ENCODE peak calls at places on chromosomes 7 and 10, in ten cellular contexts. One of them, this sample, is unnamed.
A peak's percentile ranks its signal among the peaks of the same experiment; 100 is the strongest.

GRCh38 chr10:78706256-78706655 is 362.5 kb upstream of the ZMIZ1 start:
- ATAC-seq in omental fat pad: no peak
- ATAC-seq in activated T-cell treated with anti-CD3 and anti-CD28 coated beads, Interleukin-2, amount 50 U/mL, for 4 hours: no peak
- ATAC-seq in activated CD8-positive, alpha-beta T cell treated with anti-CD3 and anti-CD28 coated beads for 36 hours: peak; percentile 61
- ATAC-seq in naive thymus-derived CD8-positive, alpha-beta T cell: no peak
- ATAC-seq in mucosa of descending colon: no peak
- ATAC-seq in psoas muscle: no peak
- ATAC-seq in activated T-helper 17 cell treated with anti-CD3 and anti-CD28 coated beads, Interleukin-2, amount 50 U/mL, for 72 hours: peak; percentile 40
- ATAC-seq in T-helper 17 cell: no peak
- ATAC-seq in activated naive CD4-positive, alpha-beta T cell treated with anti-CD3 and anti-CD28 coated beads, Interleukin-2, amount 50 U/mL, for 72 hours: no peak
- ATAC-seq in this sample: peak; percentile 43

GRCh38 chr7:1122832-1123501 is 35.1 kb downstream of the GPER1 start:
- ATAC-seq in omental fat pad: no peak
- ATAC-seq in activated T-cell treated with anti-CD3 and anti-CD28 coated beads, Interleukin-2, amount 50 U/mL, for 4 hours: no peak
- ATAC-seq in activated CD8-positive, alpha-beta T cell treated with anti-CD3 and anti-CD28 coated beads for 36 hours: no peak
- ATAC-seq in naive thymus-derived CD8-positive, alpha-beta T cell: no peak
- ATAC-seq in mucosa of descending colon: no peak
- ATAC-seq in psoas muscle: peak; percentile 4
- ATAC-seq in activated T-helper 17 cell treated with anti-CD3 and anti-CD28 coated beads, Interleukin-2, amount 50 U/mL, for 72 hours: no peak
- ATAC-seq in T-helper 17 cell: no peak
- ATAC-seq in activated naive CD4-positive, alpha-beta T cell treated with anti-CD3 and anti-CD28 coated beads, Interleukin-2, amount 50 U/mL, for 72 hours: no peak
- ATAC-seq in this sample: no peak

GRCh38 chr10:9243861-9244515 is 1189.5 kb downstream of the GATA3 start:
- ATAC-seq in omental fat pad: no peak
- ATAC-seq in activated T-cell treated with anti-CD3 and anti-CD28 coated beads, Interleukin-2, amount 50 U/mL, for 4 hours: no peak
- ATAC-seq in activated CD8-positive, alpha-beta T cell treated with anti-CD3 and anti-CD28 coated beads for 36 hours: no peak
- ATAC-seq in naive thymus-derived CD8-positive, alpha-beta T cell: no peak
- ATAC-seq in mucosa of descending colon: no peak
- ATAC-seq in psoas muscle: no peak
- ATAC-seq in activated T-helper 17 cell treated with anti-CD3 and anti-CD28 coated beads, Interleukin-2, amount 50 U/mL, for 72 hours: no peak
- ATAC-seq in T-helper 17 cell: no peak
- ATAC-seq in activated naive CD4-positive, alpha-beta T cell treated with anti-CD3 and anti-CD28 coated beads, Interleukin-2, amount 50 U/mL, for 72 hours: no peak
- ATAC-seq in this sample: no peak

GRCh38 chr10:101826852-101827434 is 8.7 kb upstream of the OGA start:
- ATAC-seq in omental fat pad: no peak
- ATAC-seq in activated T-cell treated with anti-CD3 and anti-CD28 coated beads, Interleukin-2, amount 50 U/mL, for 4 hours: no peak
- ATAC-seq in activated CD8-positive, alpha-beta T cell treated with anti-CD3 and anti-CD28 coated beads for 36 hours: no peak
- ATAC-seq in naive thymus-derived CD8-positive, alpha-beta T cell: no peak
- ATAC-seq in mucosa of descending colon: no peak
- ATAC-seq in psoas muscle: no peak
- ATAC-seq in activated T-helper 17 cell treated with anti-CD3 and anti-CD28 coated beads, Interleukin-2, amount 50 U/mL, for 72 hours: no peak
- ATAC-seq in T-helper 17 cell: no peak
- ATAC-seq in activated naive CD4-positive, alpha-beta T cell treated with anti-CD3 and anti-CD28 coated beads, Interleukin-2, amount 50 U/mL, for 72 hours: no peak
- ATAC-seq in this sample: no peak

GRCh38 chr7:98423043-98423442 is 22.2 kb upstream of the BAIAP2L1 start:
- ATAC-seq in omental fat pad: no peak
- ATAC-seq in activated T-cell treated with anti-CD3 and anti-CD28 coated beads, Interleukin-2, amount 50 U/mL, for 4 hours: no peak
- ATAC-seq in activated CD8-positive, alpha-beta T cell treated with anti-CD3 and anti-CD28 coated beads for 36 hours: no peak
- ATAC-seq in naive thymus-derived CD8-positive, alpha-beta T cell: no peak
- ATAC-seq in mucosa of descending colon: no peak
- ATAC-seq in psoas muscle: no peak
- ATAC-seq in activated T-helper 17 cell treated with anti-CD3 and anti-CD28 coated beads, Interleukin-2, amount 50 U/mL, for 72 hours: no peak
- ATAC-seq in T-helper 17 cell: no peak
- ATAC-seq in activated naive CD4-positive, alpha-beta T cell treated with anti-CD3 and anti-CD28 coated beads, Interleukin-2, amount 50 U/mL, for 72 hours: peak; percentile 30
- ATAC-seq in this sample: no peak

GRCh38 chr7:155345490-155345889 is 47.8 kb downstream of the INSIG1 start:
- ATAC-seq in omental fat pad: no peak
- ATAC-seq in activated T-cell treated with anti-CD3 and anti-CD28 coated beads, Interleukin-2, amount 50 U/mL, for 4 hours: no peak
- ATAC-seq in activated CD8-positive, alpha-beta T cell treated with anti-CD3 and anti-CD28 coated beads for 36 hours: no peak
- ATAC-seq in naive thymus-derived CD8-positive, alpha-beta T cell: peak; percentile 26
- ATAC-seq in mucosa of descending colon: no peak
- ATAC-seq in psoas muscle: peak; percentile 45
- ATAC-seq in activated T-helper 17 cell treated with anti-CD3 and anti-CD28 coated beads, Interleukin-2, amount 50 U/mL, for 72 hours: no peak
- ATAC-seq in T-helper 17 cell: no peak
- ATAC-seq in activated naive CD4-positive, alpha-beta T cell treated with anti-CD3 and anti-CD28 coated beads, Interleukin-2, amount 50 U/mL, for 72 hours: no peak
- ATAC-seq in this sample: no peak

GRCh38 chr7:108073305-108074070 is 56.7 kb downstream of the LAMB4 start:
- ATAC-seq in omental fat pad: no peak
- ATAC-seq in activated T-cell treated with anti-CD3 and anti-CD28 coated beads, Interleukin-2, amount 50 U/mL, for 4 hours: no peak
- ATAC-seq in activated CD8-positive, alpha-beta T cell treated with anti-CD3 and anti-CD28 coated beads for 36 hours: no peak
- ATAC-seq in naive thymus-derived CD8-positive, alpha-beta T cell: no peak
- ATAC-seq in mucosa of descending colon: peak; percentile 60
- ATAC-seq in psoas muscle: no peak
- ATAC-seq in activated T-helper 17 cell treated with anti-CD3 and anti-CD28 coated beads, Interleukin-2, amount 50 U/mL, for 72 hours: no peak
- ATAC-seq in T-helper 17 cell: no peak
- ATAC-seq in activated naive CD4-positive, alpha-beta T cell treated with anti-CD3 and anti-CD28 coated beads, Interleukin-2, amount 50 U/mL, for 72 hours: no peak
- ATAC-seq in this sample: peak; percentile 32

GRCh38 chr10:103758294-103758681 is 97.1 kb downstream of the SH3PXD2A start:
- ATAC-seq in omental fat pad: no peak
- ATAC-seq in activated T-cell treated with anti-CD3 and anti-CD28 coated beads, Interleukin-2, amount 50 U/mL, for 4 hours: peak; percentile 19
- ATAC-seq in activated CD8-positive, alpha-beta T cell treated with anti-CD3 and anti-CD28 coated beads for 36 hours: no peak
- ATAC-seq in naive thymus-derived CD8-positive, alpha-beta T cell: no peak
- ATAC-seq in mucosa of descending colon: peak; percentile 3
- ATAC-seq in psoas muscle: peak; percentile 43
- ATAC-seq in activated T-helper 17 cell treated with anti-CD3 and anti-CD28 coated beads, Interleukin-2, amount 50 U/mL, for 72 hours: peak; percentile 75
- ATAC-seq in T-helper 17 cell: no peak
- ATAC-seq in activated naive CD4-positive, alpha-beta T cell treated with anti-CD3 and anti-CD28 coated beads, Interleukin-2, amount 50 U/mL, for 72 hours: peak; percentile 56
- ATAC-seq in this sample: peak; percentile 1

GRCh38 chr10:4131407-4132215 is 346.6 kb upstream of the KLF6 start:
- ATAC-seq in omental fat pad: no peak
- ATAC-seq in activated T-cell treated with anti-CD3 and anti-CD28 coated beads, Interleukin-2, amount 50 U/mL, for 4 hours: peak; percentile 85
- ATAC-seq in activated CD8-positive, alpha-beta T cell treated with anti-CD3 and anti-CD28 coated beads for 36 hours: peak; percentile 86
- ATAC-seq in naive thymus-derived CD8-positive, alpha-beta T cell: peak; percentile 94
- ATAC-seq in mucosa of descending colon: peak; percentile 67
- ATAC-seq in psoas muscle: peak; percentile 53
- ATAC-seq in activated T-helper 17 cell treated with anti-CD3 and anti-CD28 coated beads, Interleukin-2, amount 50 U/mL, for 72 hours: peak; percentile 74
- ATAC-seq in T-helper 17 cell: peak; percentile 91
- ATAC-seq in activated naive CD4-positive, alpha-beta T cell treated with anti-CD3 and anti-CD28 coated beads, Interleukin-2, amount 50 U/mL, for 72 hours: peak; percentile 86
- ATAC-seq in this sample: peak; percentile 61

GRCh38 chr10:15361131-15361530 is 10.0 kb downstream of the FAM171A1 start:
- ATAC-seq in omental fat pad: no peak
- ATAC-seq in activated T-cell treated with anti-CD3 and anti-CD28 coated beads, Interleukin-2, amount 50 U/mL, for 4 hours: no peak
- ATAC-seq in activated CD8-positive, alpha-beta T cell treated with anti-CD3 and anti-CD28 coated beads for 36 hours: no peak
- ATAC-seq in naive thymus-derived CD8-positive, alpha-beta T cell: no peak
- ATAC-seq in mucosa of descending colon: no peak
- ATAC-seq in psoas muscle: no peak
- ATAC-seq in activated T-helper 17 cell treated with anti-CD3 and anti-CD28 coated beads, Interleukin-2, amount 50 U/mL, for 72 hours: no peak
- ATAC-seq in T-helper 17 cell: peak; percentile 83
- ATAC-seq in activated naive CD4-positive, alpha-beta T cell treated with anti-CD3 and anti-CD28 coated beads, Interleukin-2, amount 50 U/mL, for 72 hours: no peak
- ATAC-seq in this sample: no peak

GRCh38 chr7:158569858-158570239 is 17.8 kb downstream of the PTPRN2 start:
- ATAC-seq in omental fat pad: no peak
- ATAC-seq in activated T-cell treated with anti-CD3 and anti-CD28 coated beads, Interleukin-2, amount 50 U/mL, for 4 hours: peak; percentile 34
- ATAC-seq in activated CD8-positive, alpha-beta T cell treated with anti-CD3 and anti-CD28 coated beads for 36 hours: no peak
- ATAC-seq in naive thymus-derived CD8-positive, alpha-beta T cell: no peak
- ATAC-seq in mucosa of descending colon: peak; percentile 47
- ATAC-seq in psoas muscle: no peak
- ATAC-seq in activated T-helper 17 cell treated with anti-CD3 and anti-CD28 coated beads, Interleukin-2, amount 50 U/mL, for 72 hours: no peak
- ATAC-seq in T-helper 17 cell: no peak
- ATAC-seq in activated naive CD4-positive, alpha-beta T cell treated with anti-CD3 and anti-CD28 coated beads, Interleukin-2, amount 50 U/mL, for 72 hours: no peak
- ATAC-seq in this sample: no peak

GRCh38 chr7:137592232-137592896 is 248.8 kb upstream of the PTN start:
- ATAC-seq in omental fat pad: no peak
- ATAC-seq in activated T-cell treated with anti-CD3 and anti-CD28 coated beads, Interleukin-2, amount 50 U/mL, for 4 hours: no peak
- ATAC-seq in activated CD8-positive, alpha-beta T cell treated with anti-CD3 and anti-CD28 coated beads for 36 hours: no peak
- ATAC-seq in naive thymus-derived CD8-positive, alpha-beta T cell: no peak
- ATAC-seq in mucosa of descending colon: peak; percentile 92
- ATAC-seq in psoas muscle: no peak
- ATAC-seq in activated T-helper 17 cell treated with anti-CD3 and anti-CD28 coated beads, Interleukin-2, amount 50 U/mL, for 72 hours: no peak
- ATAC-seq in T-helper 17 cell: no peak
- ATAC-seq in activated naive CD4-positive, alpha-beta T cell treated with anti-CD3 and anti-CD28 coated beads, Interleukin-2, amount 50 U/mL, for 72 hours: no peak
- ATAC-seq in this sample: peak; percentile 80

GRCh38 chr7:97317575-97317974 is 200.1 kb downstream of the SDHAF3 start:
- ATAC-seq in omental fat pad: no peak
- ATAC-seq in activated T-cell treated with anti-CD3 and anti-CD28 coated beads, Interleukin-2, amount 50 U/mL, for 4 hours: no peak
- ATAC-seq in activated CD8-positive, alpha-beta T cell treated with anti-CD3 and anti-CD28 coated beads for 36 hours: no peak
- ATAC-seq in naive thymus-derived CD8-positive, alpha-beta T cell: no peak
- ATAC-seq in mucosa of descending colon: no peak
- ATAC-seq in psoas muscle: no peak
- ATAC-seq in activated T-helper 17 cell treated with anti-CD3 and anti-CD28 coated beads, Interleukin-2, amount 50 U/mL, for 72 hours: no peak
- ATAC-seq in T-helper 17 cell: no peak
- ATAC-seq in activated naive CD4-positive, alpha-beta T cell treated with anti-CD3 and anti-CD28 coated beads, Interleukin-2, amount 50 U/mL, for 72 hours: no peak
- ATAC-seq in this sample: no peak

GRCh38 chr7:112067609-112068540 is 138.3 kb downstream of the DOCK4 start:
- ATAC-seq in omental fat pad: peak; percentile 22
- ATAC-seq in activated T-cell treated with anti-CD3 and anti-CD28 coated beads, Interleukin-2, amount 50 U/mL, for 4 hours: no peak
- ATAC-seq in activated CD8-positive, alpha-beta T cell treated with anti-CD3 and anti-CD28 coated beads for 36 hours: no peak
- ATAC-seq in naive thymus-derived CD8-positive, alpha-beta T cell: no peak
- ATAC-seq in mucosa of descending colon: no peak
- ATAC-seq in psoas muscle: no peak
- ATAC-seq in activated T-helper 17 cell treated with anti-CD3 and anti-CD28 coated beads, Interleukin-2, amount 50 U/mL, for 72 hours: no peak
- ATAC-seq in T-helper 17 cell: no peak
- ATAC-seq in activated naive CD4-positive, alpha-beta T cell treated with anti-CD3 and anti-CD28 coated beads, Interleukin-2, amount 50 U/mL, for 72 hours: no peak
- ATAC-seq in this sample: no peak

GRCh38 chr10:74047871-74048270 is 50.0 kb downstream of the VCL start:
- ATAC-seq in omental fat pad: no peak
- ATAC-seq in activated T-cell treated with anti-CD3 and anti-CD28 coated beads, Interleukin-2, amount 50 U/mL, for 4 hours: no peak
- ATAC-seq in activated CD8-positive, alpha-beta T cell treated with anti-CD3 and anti-CD28 coated beads for 36 hours: no peak
- ATAC-seq in naive thymus-derived CD8-positive, alpha-beta T cell: no peak
- ATAC-seq in mucosa of descending colon: peak; percentile 17
- ATAC-seq in psoas muscle: peak; percentile 73
- ATAC-seq in activated T-helper 17 cell treated with anti-CD3 and anti-CD28 coated beads, Interleukin-2, amount 50 U/mL, for 72 hours: no peak
- ATAC-seq in T-helper 17 cell: no peak
- ATAC-seq in activated naive CD4-positive, alpha-beta T cell treated with anti-CD3 and anti-CD28 coated beads, Interleukin-2, amount 50 U/mL, for 72 hours: no peak
- ATAC-seq in this sample: no peak

GRCh38 chr7:103981003-103981423 is 8.4 kb downstream of the RELN start:
- ATAC-seq in omental fat pad: no peak
- ATAC-seq in activated T-cell treated with anti-CD3 and anti-CD28 coated beads, Interleukin-2, amount 50 U/mL, for 4 hours: no peak
- ATAC-seq in activated CD8-positive, alpha-beta T cell treated with anti-CD3 and anti-CD28 coated beads for 36 hours: no peak
- ATAC-seq in naive thymus-derived CD8-positive, alpha-beta T cell: no peak
- ATAC-seq in mucosa of descending colon: no peak
- ATAC-seq in psoas muscle: no peak
- ATAC-seq in activated T-helper 17 cell treated with anti-CD3 and anti-CD28 coated beads, Interleukin-2, amount 50 U/mL, for 72 hours: no peak
- ATAC-seq in T-helper 17 cell: no peak
- ATAC-seq in activated naive CD4-positive, alpha-beta T cell treated with anti-CD3 and anti-CD28 coated beads, Interleukin-2, amount 50 U/mL, for 72 hours: no peak
- ATAC-seq in this sample: no peak

GRCh38 chr7:102891693-102892261 is 21.0 kb upstream of the LRRC17 start:
- ATAC-seq in omental fat pad: peak; percentile 91
- ATAC-seq in activated T-cell treated with anti-CD3 and anti-CD28 coated beads, Interleukin-2, amount 50 U/mL, for 4 hours: no peak
- ATAC-seq in activated CD8-positive, alpha-beta T cell treated with anti-CD3 and anti-CD28 coated beads for 36 hours: no peak
- ATAC-seq in naive thymus-derived CD8-positive, alpha-beta T cell: no peak
- ATAC-seq in mucosa of descending colon: peak; percentile 44
- ATAC-seq in psoas muscle: peak; percentile 82
- ATAC-seq in activated T-helper 17 cell treated with anti-CD3 and anti-CD28 coated beads, Interleukin-2, amount 50 U/mL, for 72 hours: no peak
- ATAC-seq in T-helper 17 cell: no peak
- ATAC-seq in activated naive CD4-positive, alpha-beta T cell treated with anti-CD3 and anti-CD28 coated beads, Interleukin-2, amount 50 U/mL, for 72 hours: no peak
- ATAC-seq in this sample: peak; percentile 81

GRCh38 chr10:35136263-35136815 is 9.7 kb downstream of the CREM start:
- ATAC-seq in omental fat pad: no peak
- ATAC-seq in activated T-cell treated with anti-CD3 and anti-CD28 coated beads, Interleukin-2, amount 50 U/mL, for 4 hours: no peak
- ATAC-seq in activated CD8-positive, alpha-beta T cell treated with anti-CD3 and anti-CD28 coated beads for 36 hours: no peak
- ATAC-seq in naive thymus-derived CD8-positive, alpha-beta T cell: peak; percentile 46
- ATAC-seq in mucosa of descending colon: peak; percentile 53
- ATAC-seq in psoas muscle: no peak
- ATAC-seq in activated T-helper 17 cell treated with anti-CD3 and anti-CD28 coated beads, Interleukin-2, amount 50 U/mL, for 72 hours: no peak
- ATAC-seq in T-helper 17 cell: peak; percentile 44
- ATAC-seq in activated naive CD4-positive, alpha-beta T cell treated with anti-CD3 and anti-CD28 coated beads, Interleukin-2, amount 50 U/mL, for 72 hours: no peak
- ATAC-seq in this sample: no peak

GRCh38 chr7:135575296-135575695 is 17.6 kb downstream of the NUP205 start:
- ATAC-seq in omental fat pad: no peak
- ATAC-seq in activated T-cell treated with anti-CD3 and anti-CD28 coated beads, Interleukin-2, amount 50 U/mL, for 4 hours: no peak
- ATAC-seq in activated CD8-positive, alpha-beta T cell treated with anti-CD3 and anti-CD28 coated beads for 36 hours: peak; percentile 24
- ATAC-seq in naive thymus-derived CD8-positive, alpha-beta T cell: no peak
- ATAC-seq in mucosa of descending colon: no peak
- ATAC-seq in psoas muscle: no peak
- ATAC-seq in activated T-helper 17 cell treated with anti-CD3 and anti-CD28 coated beads, Interleukin-2, amount 50 U/mL, for 72 hours: no peak
- ATAC-seq in T-helper 17 cell: no peak
- ATAC-seq in activated naive CD4-positive, alpha-beta T cell treated with anti-CD3 and anti-CD28 coated beads, Interleukin-2, amount 50 U/mL, for 72 hours: peak; percentile 18
- ATAC-seq in this sample: no peak

GRCh38 chr10:78211476-78212110 is 177.9 kb downstream of the RPS24 start:
- ATAC-seq in omental fat pad: no peak
- ATAC-seq in activated T-cell treated with anti-CD3 and anti-CD28 coated beads, Interleukin-2, amount 50 U/mL, for 4 hours: no peak
- ATAC-seq in activated CD8-positive, alpha-beta T cell treated with anti-CD3 and anti-CD28 coated beads for 36 hours: no peak
- ATAC-seq in naive thymus-derived CD8-positive, alpha-beta T cell: no peak
- ATAC-seq in mucosa of descending colon: no peak
- ATAC-seq in psoas muscle: peak; percentile 39
- ATAC-seq in activated T-helper 17 cell treated with anti-CD3 and anti-CD28 coated beads, Interleukin-2, amount 50 U/mL, for 72 hours: no peak
- ATAC-seq in T-helper 17 cell: no peak
- ATAC-seq in activated naive CD4-positive, alpha-beta T cell treated with anti-CD3 and anti-CD28 coated beads, Interleukin-2, amount 50 U/mL, for 72 hours: no peak
- ATAC-seq in this sample: peak; percentile 62

GRCh38 chr10:17789396-17789795 is 19.8 kb upstream of the MRC1 start:
- ATAC-seq in omental fat pad: no peak
- ATAC-seq in activated T-cell treated with anti-CD3 and anti-CD28 coated beads, Interleukin-2, amount 50 U/mL, for 4 hours: no peak
- ATAC-seq in activated CD8-positive, alpha-beta T cell treated with anti-CD3 and anti-CD28 coated beads for 36 hours: no peak
- ATAC-seq in naive thymus-derived CD8-positive, alpha-beta T cell: no peak
- ATAC-seq in mucosa of descending colon: no peak
- ATAC-seq in psoas muscle: no peak
- ATAC-seq in activated T-helper 17 cell treated with anti-CD3 and anti-CD28 coated beads, Interleukin-2, amount 50 U/mL, for 72 hours: no peak
- ATAC-seq in T-helper 17 cell: no peak
- ATAC-seq in activated naive CD4-positive, alpha-beta T cell treated with anti-CD3 and anti-CD28 coated beads, Interleukin-2, amount 50 U/mL, for 72 hours: no peak
- ATAC-seq in this sample: no peak

GRCh38 chr7:50349399-50349798 is 44.9 kb downstream of the IKZF1 start:
- ATAC-seq in omental fat pad: no peak
- ATAC-seq in activated T-cell treated with anti-CD3 and anti-CD28 coated beads, Interleukin-2, amount 50 U/mL, for 4 hours: no peak
- ATAC-seq in activated CD8-positive, alpha-beta T cell treated with anti-CD3 and anti-CD28 coated beads for 36 hours: no peak
- ATAC-seq in naive thymus-derived CD8-positive, alpha-beta T cell: no peak
- ATAC-seq in mucosa of descending colon: no peak
- ATAC-seq in psoas muscle: no peak
- ATAC-seq in activated T-helper 17 cell treated with anti-CD3 and anti-CD28 coated beads, Interleukin-2, amount 50 U/mL, for 72 hours: no peak
- ATAC-seq in T-helper 17 cell: no peak
- ATAC-seq in activated naive CD4-positive, alpha-beta T cell treated with anti-CD3 and anti-CD28 coated beads, Interleukin-2, amount 50 U/mL, for 72 hours: no peak
- ATAC-seq in this sample: no peak

GRCh38 chr10:69733791-69734261 is 67.9 kb upstream of the COL13A1 start:
- ATAC-seq in omental fat pad: no peak
- ATAC-seq in activated T-cell treated with anti-CD3 and anti-CD28 coated beads, Interleukin-2, amount 50 U/mL, for 4 hours: no peak
- ATAC-seq in activated CD8-positive, alpha-beta T cell treated with anti-CD3 and anti-CD28 coated beads for 36 hours: no peak
- ATAC-seq in naive thymus-derived CD8-positive, alpha-beta T cell: no peak
- ATAC-seq in mucosa of descending colon: peak; percentile 49
- ATAC-seq in psoas muscle: peak; percentile 65
- ATAC-seq in activated T-helper 17 cell treated with anti-CD3 and anti-CD28 coated beads, Interleukin-2, amount 50 U/mL, for 72 hours: no peak
- ATAC-seq in T-helper 17 cell: no peak
- ATAC-seq in activated naive CD4-positive, alpha-beta T cell treated with anti-CD3 and anti-CD28 coated beads, Interleukin-2, amount 50 U/mL, for 72 hours: no peak
- ATAC-seq in this sample: peak; percentile 71

This sample was measured in esophagus mucosa.